ENCODE peak calls at places on chromosomes 7 and 10, in four cellular contexts. T is H54, D is left ventricle myocardium inferior, E is C1 segment of cervical spinal cord. K is an unnamed sample.

GRCh38 chr10:123136806-123137642 is 1.3 kb downstream of the HMX3 start:
- DNase-seq in T (no peak), D (no peak), E (no peak), K (no peak)

GRCh38 chr10:6185039-6185716 is 17.6 kb upstream of the PFKFB3 start:
- DNase-seq in T (no peak), D (no peak), E (no peak), K (no peak)

GRCh38 chr7:44631458-44632115 is 25.2 kb downstream of the OGDH start:
- DNase-seq in T (no peak), D (no peak), E (no peak), K (no peak)

GRCh38 chr7:115561341-115562110 is 469.0 kb downstream of the TFEC start:
- DNase-seq in T (peak), D (no peak), E (no peak), K (no peak)

GRCh38 chr10:124864421-124865193 is 63.0 kb downstream of the ABRAXAS2 start:
- DNase-seq in T (peak), D (peak), E (no peak), K (no peak)

GRCh38 chr10:90775351-90776028 is 82.3 kb downstream of the HTR7 start:
- DNase-seq in T (no peak), D (no peak), E (no peak), K (peak)

GRCh38 chr10:122734266-122734665 is 34.6 kb upstream of the C10orf120 start:
- DNase-seq in T (no peak), D (no peak), E (no peak), K (no peak)

GRCh38 chr10:128463991-128464755 is 337.9 kb upstream of the MKI67 start:
- DNase-seq in T (no peak), D (peak), E (peak), K (peak)

GRCh38 chr10:17059197-17059688 is 70.4 kb downstream of the CUBN start:
- DNase-seq in T (peak), D (no peak), E (no peak), K (peak)

GRCh38 chr10:126421745-126422144 is 33.5 kb upstream of the ADAM12 start:
- DNase-seq in T (peak), D (no peak), E (no peak), K (no peak)

GRCh38 chr10:13993634-13994033 is 337.1 kb downstream of the FRMD4A start:
- DNase-seq in T (no peak), D (no peak), E (no peak), K (no peak)

GRCh38 chr10:71536332-71536731 is 139.6 kb downstream of the CDH23 start:
- DNase-seq in T (peak), D (no peak), E (no peak), K (no peak)

GRCh38 chr10:100479059-100479458 is 16.2 kb downstream of the WNT8B start:
- DNase-seq in T (no peak), D (no peak), E (no peak), K (no peak)

GRCh38 chr7:143410523-143411004 is 1.9 kb upstream of the EPHA1 start:
- DNase-seq in T (no peak), D (no peak), E (no peak), K (no peak)

GRCh38 chr10:74827045-74827441 is 643 bp downstream of the KAT6B start:
- DNase-seq in T (no peak), D (no peak), E (no peak), K (no peak)

GRCh38 chr10:49614242-49615198 is 683 bp downstream of the CHAT start:
- DNase-seq in T (no peak), D (no peak), E (no peak), K (no peak)

GRCh38 chr7:141094336-141095070 is 20.6 kb downstream of the TMEM178B start:
- DNase-seq in T (no peak), D (no peak), E (no peak), K (no peak)

GRCh38 chr7:87599336-87599735 is 1.3 kb downstream of the ABCB1 start:
- DNase-seq in T (no peak), D (no peak), E (no peak), K (no peak)

GRCh38 chr10:34413920-34414319 is 401.2 kb downstream of the PARD3 start:
- DNase-seq in T (no peak), D (no peak), E (no peak), K (no peak)

GRCh38 chr10:5013385-5013784 is 9.7 kb upstream of the AKR1C2 start:
- DNase-seq in T (no peak), D (no peak), E (no peak), K (no peak)

GRCh38 chr7:55065079-55065478 is 46.3 kb downstream of the EGFR start:
- DNase-seq in T (peak), D (no peak), E (no peak), K (peak)

GRCh38 chr7:98565114-98565513 is 52.0 kb upstream of the NPTX2 start:
- DNase-seq in T (no peak), D (no peak), E (no peak), K (no peak)

K was measured in SK-MEL-5.